ENCODE peak calls at places on chromosomes 4 and X, in six cellular contexts. One of them, this sample, is unnamed.
A peak's percentile ranks its signal among the peaks of the same experiment; 100 is the strongest.

GRCh38 chrX:30613736-30614135 is 36.2 kb upstream of the TASL start:
- DNase-seq in upper lobe of left lung: no peak
- DNase-seq in naive thymus-derived CD8-positive, alpha-beta T cell: no peak
- DNase-seq in glomerular endothelial cell: no peak
- DNase-seq in IMR-90: no peak
- DNase-seq in AG04449: no peak
- DNase-seq in this sample: no peak

GRCh38 chrX:13091111-13091765 is 46.8 kb upstream of the FAM9C start:
- DNase-seq in AG04449: no peak
- DNase-seq in glomerular endothelial cell: no peak
- DNase-seq in IMR-90: no peak
- DNase-seq in naive thymus-derived CD8-positive, alpha-beta T cell: no peak
- DNase-seq in upper lobe of left lung: no peak
- DNase-seq in this sample: no peak

GRCh38 chr4:2798399-2799301 is 5.8 kb downstream of the SH3BP2 start:
- DNase-seq in IMR-90: no peak
- DNase-seq in upper lobe of left lung: peak; percentile 83
- DNase-seq in naive thymus-derived CD8-positive, alpha-beta T cell: no peak
- DNase-seq in glomerular endothelial cell: no peak
- DNase-seq in AG04449: no peak
- DNase-seq in this sample: no peak

GRCh38 chr4:53119685-53120084 is 246.2 kb downstream of the SCFD2 start:
- DNase-seq in upper lobe of left lung: no peak
- DNase-seq in IMR-90: peak; percentile 75
- DNase-seq in glomerular endothelial cell: no peak
- DNase-seq in AG04449: no peak
- DNase-seq in naive thymus-derived CD8-positive, alpha-beta T cell: no peak
- DNase-seq in this sample: peak; percentile 72

GRCh38 chr4:53088132-53088531 is 226.0 kb downstream of the RASL11B start:
- DNase-seq in AG04449: no peak
- DNase-seq in glomerular endothelial cell: no peak
- DNase-seq in IMR-90: no peak
- DNase-seq in upper lobe of left lung: no peak
- DNase-seq in naive thymus-derived CD8-positive, alpha-beta T cell: no peak
- DNase-seq in this sample: no peak

GRCh38 chrX:51568586-51568985 is 50.1 kb downstream of the CENPVL3 start:
- DNase-seq in naive thymus-derived CD8-positive, alpha-beta T cell: no peak
- DNase-seq in upper lobe of left lung: no peak
- DNase-seq in IMR-90: peak; percentile 91
- DNase-seq in AG04449: peak; percentile 53
- DNase-seq in glomerular endothelial cell: no peak
- DNase-seq in this sample: no peak

GRCh38 chr4:79917246-79917645 is 155.8 kb downstream of the ANTXR2 start:
- DNase-seq in IMR-90: peak; percentile 44
- DNase-seq in naive thymus-derived CD8-positive, alpha-beta T cell: peak; percentile 9
- DNase-seq in upper lobe of left lung: peak; percentile 22
- DNase-seq in AG04449: peak; percentile 7
- DNase-seq in glomerular endothelial cell: peak; percentile 31
- DNase-seq in this sample: peak; percentile 16

GRCh38 chr4:3096207-3096606 is 21.7 kb downstream of the HTT start:
- DNase-seq in upper lobe of left lung: no peak
- DNase-seq in naive thymus-derived CD8-positive, alpha-beta T cell: no peak
- DNase-seq in glomerular endothelial cell: no peak
- DNase-seq in IMR-90: no peak
- DNase-seq in AG04449: no peak
- DNase-seq in this sample: no peak

GRCh38 chr4:119315036-119315435 is 6.9 kb downstream of the FABP2 start:
- DNase-seq in upper lobe of left lung: no peak
- DNase-seq in AG04449: no peak
- DNase-seq in glomerular endothelial cell: no peak
- DNase-seq in IMR-90: peak; percentile 12
- DNase-seq in naive thymus-derived CD8-positive, alpha-beta T cell: no peak
- DNase-seq in this sample: no peak

GRCh38 chrX:16722481-16722880 is 3.1 kb downstream of the SYAP1 start:
- DNase-seq in AG04449: no peak
- DNase-seq in upper lobe of left lung: no peak
- DNase-seq in IMR-90: peak; percentile 15
- DNase-seq in naive thymus-derived CD8-positive, alpha-beta T cell: no peak
- DNase-seq in glomerular endothelial cell: no peak
- DNase-seq in this sample: no peak

GRCh38 chr4:76144546-76144945 is 3.7 kb downstream of the NUP54 start:
- DNase-seq in glomerular endothelial cell: no peak
- DNase-seq in upper lobe of left lung: no peak
- DNase-seq in naive thymus-derived CD8-positive, alpha-beta T cell: no peak
- DNase-seq in AG04449: no peak
- DNase-seq in IMR-90: no peak
- DNase-seq in this sample: no peak

GRCh38 chr4:151420408-151420807 is 11.4 kb downstream of the FHIP1A start:
- DNase-seq in IMR-90: no peak
- DNase-seq in glomerular endothelial cell: no peak
- DNase-seq in naive thymus-derived CD8-positive, alpha-beta T cell: no peak
- DNase-seq in upper lobe of left lung: no peak
- DNase-seq in AG04449: no peak
- DNase-seq in this sample: no peak

GRCh38 chr4:67713531-67714247 is 12.7 kb upstream of the UBA6 start:
- DNase-seq in IMR-90: peak; percentile 79
- DNase-seq in naive thymus-derived CD8-positive, alpha-beta T cell: no peak
- DNase-seq in glomerular endothelial cell: no peak
- DNase-seq in upper lobe of left lung: no peak
- DNase-seq in AG04449: no peak
- DNase-seq in this sample: no peak

GRCh38 chr4:67040315-67040714 is 505.0 kb downstream of the CENPC start:
- DNase-seq in naive thymus-derived CD8-positive, alpha-beta T cell: no peak
- DNase-seq in AG04449: no peak
- DNase-seq in upper lobe of left lung: no peak
- DNase-seq in IMR-90: no peak
- DNase-seq in glomerular endothelial cell: no peak
- DNase-seq in this sample: no peak

GRCh38 chr4:99879458-99879857 is 14.8 kb downstream of the LAMTOR3 start:
- DNase-seq in AG04449: no peak
- DNase-seq in glomerular endothelial cell: no peak
- DNase-seq in naive thymus-derived CD8-positive, alpha-beta T cell: no peak
- DNase-seq in IMR-90: no peak
- DNase-seq in upper lobe of left lung: no peak
- DNase-seq in this sample: no peak

GRCh38 chr4:176238819-176239218 is 30.2 kb downstream of the ASB5 start:
- DNase-seq in naive thymus-derived CD8-positive, alpha-beta T cell: no peak
- DNase-seq in upper lobe of left lung: no peak
- DNase-seq in IMR-90: peak; percentile 46
- DNase-seq in AG04449: no peak
- DNase-seq in glomerular endothelial cell: no peak
- DNase-seq in this sample: no peak

GRCh38 chr4:136662539-136662938 is 869.8 kb downstream of the PCDH18 start:
- DNase-seq in naive thymus-derived CD8-positive, alpha-beta T cell: no peak
- DNase-seq in upper lobe of left lung: no peak
- DNase-seq in glomerular endothelial cell: no peak
- DNase-seq in IMR-90: no peak
- DNase-seq in AG04449: no peak
- DNase-seq in this sample: no peak

GRCh38 chr4:7970031-7970946 is 30.6 kb upstream of the AFAP1 start:
- DNase-seq in AG04449: no peak
- DNase-seq in naive thymus-derived CD8-positive, alpha-beta T cell: no peak
- DNase-seq in upper lobe of left lung: peak; percentile 41
- DNase-seq in glomerular endothelial cell: no peak
- DNase-seq in IMR-90: peak; percentile 58
- DNase-seq in this sample: no peak

GRCh38 chrX:25737540-25737939 is 400.6 kb upstream of the MAGEB18 start:
- DNase-seq in upper lobe of left lung: no peak
- DNase-seq in IMR-90: peak; percentile 47
- DNase-seq in naive thymus-derived CD8-positive, alpha-beta T cell: no peak
- DNase-seq in glomerular endothelial cell: no peak
- DNase-seq in AG04449: no peak
- DNase-seq in this sample: no peak

GRCh38 chrX:110743679-110744340 is 51.8 kb downstream of the CHRDL1 start:
- DNase-seq in glomerular endothelial cell: no peak
- DNase-seq in naive thymus-derived CD8-positive, alpha-beta T cell: no peak
- DNase-seq in upper lobe of left lung: no peak
- DNase-seq in IMR-90: peak; percentile 2
- DNase-seq in AG04449: no peak
- DNase-seq in this sample: peak; percentile 90

GRCh38 chrX:13266641-13267420 is 53.0 kb downstream of the ATXN3L start:
- DNase-seq in IMR-90: peak; percentile 49
- DNase-seq in AG04449: no peak
- DNase-seq in naive thymus-derived CD8-positive, alpha-beta T cell: no peak
- DNase-seq in upper lobe of left lung: no peak
- DNase-seq in glomerular endothelial cell: no peak
- DNase-seq in this sample: peak; percentile 44